ENCODE peak calls at places on chromosome 14, in six cellular contexts. D, U, C, M, W and Q are unnamed samples.
A peak's percentile ranks its signal among the peaks of the same experiment; 100 is the strongest.

GRCh38 chr14:104443391-104444158 is 136.0 kb upstream of the C14orf180 start:
- DNase-seq in D (no peak), U (no peak), C (no peak), M (no peak), W (no peak), Q (no peak)

GRCh38 chr14:78075610-78076277 is 94.4 kb upstream of the NRXN3 start:
- DNase-seq in D (no peak), U (no peak), C (no peak), M (no peak), W (no peak), Q (peak; percentile 46)

GRCh38 chr14:60691383-60692113 is 32.6 kb downstream of the SIX4 start:
- DNase-seq in D (no peak), U (no peak), C (no peak), M (no peak), W (no peak), Q (no peak)

GRCh38 chr14:55974046-55974582 is 144.1 kb upstream of the PELI2 start:
- DNase-seq in D (no peak), U (no peak), C (no peak), M (no peak), W (no peak), Q (no peak)

GRCh38 chr14:68965261-68965761 is 13.8 kb downstream of the ACTN1 start:
- DNase-seq in D (no peak), U (no peak), C (no peak), M (no peak), W (no peak), Q (no peak)

GRCh38 chr14:23517650-23518329 is 33.8 kb downstream of the ZFHX2 start:
- DNase-seq in D (no peak), U (no peak), C (no peak), M (no peak), W (no peak), Q (no peak)

GRCh38 chr14:93430889-93431670 is at the start of gene UNC79:
- DNase-seq in D (no peak), U (no peak), C (no peak), M (no peak), W (peak; percentile 80), Q (no peak)

GRCh38 chr14:49769171-49769570 is 1.2 kb downstream of the KLHDC2 start:
- DNase-seq in D (no peak), U (no peak), C (no peak), M (no peak), W (no peak), Q (no peak)

GRCh38 chr14:77923131-77923933 is 123.4 kb downstream of the ADCK1 start:
- DNase-seq in D (no peak), U (no peak), C (no peak), M (no peak), W (no peak), Q (no peak)

GRCh38 chr14:56660677-56661389 is 81.2 kb downstream of the TMEM260 start:
- DNase-seq in D (no peak), U (no peak), C (no peak), M (no peak), W (no peak), Q (no peak)

GRCh38 chr14:77245820-77246219 is 25.2 kb downstream of the NGB start:
- DNase-seq in D (no peak), U (no peak), C (no peak), M (no peak), W (no peak), Q (no peak)

GRCh38 chr14:105021656-105022275 is 883 bp upstream of the CDCA4 start:
- DNase-seq in D (no peak), U (peak; percentile 16), C (peak; percentile 36), M (no peak), W (peak; percentile 59), Q (no peak)

GRCh38 chr14:32698831-32699230 is 239.8 kb upstream of the NPAS3 start:
- DNase-seq in D (no peak), U (no peak), C (no peak), M (no peak), W (no peak), Q (no peak)

GRCh38 chr14:70842851-70843462 is 33.6 kb upstream of the MAP3K9 start:
- DNase-seq in D (no peak), U (no peak), C (no peak), M (no peak), W (no peak), Q (no peak)

GRCh38 chr14:69536976-69537375 is 37.7 kb downstream of the CCDC177 start:
- DNase-seq in D (no peak), U (no peak), C (no peak), M (no peak), W (no peak), Q (no peak)

GRCh38 chr14:36227802-36228201 is 51.3 kb upstream of the PTCSC3 start:
- DNase-seq in D (no peak), U (no peak), C (no peak), M (no peak), W (no peak), Q (no peak)

GRCh38 chr14:46344327-46344937 is 307.1 kb downstream of the RPL10L start:
- DNase-seq in D (no peak), U (peak; percentile 44), C (peak; percentile 13), M (no peak), W (no peak), Q (no peak)

GRCh38 chr14:96212140-96212539 is 7.5 kb downstream of the BDKRB2 start:
- DNase-seq in D (no peak), U (no peak), C (no peak), M (no peak), W (no peak), Q (no peak)

GRCh38 chr14:55298423-55298822 is 27.2 kb downstream of the FBXO34 start:
- DNase-seq in D (no peak), U (no peak), C (no peak), M (no peak), W (no peak), Q (no peak)

GRCh38 chr14:103545915-103546650 is 16.4 kb downstream of the BAG5 start:
- DNase-seq in D (no peak), U (no peak), C (no peak), M (no peak), W (no peak), Q (no peak)

GRCh38 chr14:30681752-30682355 is 59.7 kb downstream of the SCFD1 start:
- DNase-seq in D (no peak), U (no peak), C (peak; percentile 15), M (no peak), W (no peak), Q (no peak)

GRCh38 chr14:67971627-67972625 is 152.3 kb downstream of the RAD51B start:
- DNase-seq in D (peak; percentile 90), U (no peak), C (no peak), M (no peak), W (no peak), Q (no peak)

GRCh38 chr14:73633517-73634332 is 11.1 kb upstream of the DNAL1 start:
- DNase-seq in D (peak; percentile 44), U (peak; percentile 47), C (no peak), M (peak; percentile 25), W (peak; percentile 71), Q (peak; percentile 66)

GRCh38 chr14:71166434-71166833 is 259.2 kb downstream of the PCNX1 start:
- DNase-seq in D (peak; percentile 70), U (no peak), C (peak; percentile 70), M (no peak), W (peak; percentile 53), Q (peak; percentile 48)

DNA sequence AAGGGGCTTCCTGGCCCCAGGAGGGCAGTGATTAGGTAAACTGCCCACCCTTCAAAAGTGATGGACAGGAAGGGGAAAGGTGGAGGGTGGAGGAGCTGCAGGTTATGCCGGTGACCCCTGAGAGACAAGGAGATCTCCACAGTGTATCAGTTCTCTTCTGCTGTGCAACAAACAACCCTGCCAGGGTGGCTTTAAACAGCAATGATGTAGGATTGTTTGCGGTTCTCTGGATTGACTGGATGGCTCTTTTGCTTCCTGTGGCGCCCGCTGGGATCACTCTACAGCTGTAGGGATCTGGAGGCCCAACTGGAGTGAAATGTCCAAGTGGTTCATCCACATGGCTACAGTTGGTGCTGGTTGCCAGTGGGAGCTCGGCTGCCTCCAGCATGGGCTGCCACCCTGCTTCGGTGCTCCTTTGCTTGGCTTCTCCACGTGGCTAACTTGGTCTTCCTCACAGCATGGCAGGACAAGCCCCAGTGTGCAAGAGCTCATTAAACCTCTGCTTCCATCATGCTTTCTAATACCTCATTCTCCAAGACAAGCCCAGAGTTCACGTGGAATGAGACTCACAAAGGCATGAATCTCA is 8.6 kb upstream of the ANKRD9 start:
- DNase-seq in D (no peak), U (no peak), C (no peak), M (no peak), W (no peak), Q (no peak)
- H3K4me3 ChIP-seq in D (no peak overlapping the region), U (no peak overlapping the region), C (no peak overlapping the region), M (no peak overlapping the region), W (no peak overlapping the region), Q (no peak overlapping the region)

GRCh38 chr14:89489796-89490506 is 72.9 kb upstream of the FOXN3 start:
- DNase-seq in D (no peak), U (no peak), C (no peak), M (no peak), W (no peak), Q (no peak)
- H3K4me3 ChIP-seq in D (peak overlapping the region; percentile 10), U (no peak overlapping the region), C (no peak overlapping the region), M (no peak overlapping the region), W (no peak overlapping the region), Q (no peak overlapping the region)

DNA sequence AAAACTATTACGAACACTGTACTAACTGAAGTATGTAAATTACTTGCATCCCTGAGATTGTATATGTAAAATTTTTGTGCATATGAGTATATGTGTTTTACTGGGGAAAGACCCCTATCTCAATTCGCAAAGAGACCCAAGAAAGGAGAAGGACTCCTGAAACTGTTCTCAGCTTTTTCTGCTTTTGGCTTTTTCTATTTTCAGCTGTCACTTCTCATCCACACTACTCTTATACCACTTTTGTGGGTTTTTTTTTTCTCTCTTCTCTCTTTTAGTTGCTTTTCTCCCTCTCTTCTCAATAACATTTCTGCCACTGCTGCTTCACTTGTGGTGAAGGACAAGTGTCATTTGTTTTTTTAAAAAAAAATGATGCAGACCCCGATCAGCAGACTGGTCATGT is 39.8 kb downstream of the NIN start:
- DNase-seq in D (no peak), U (no peak), C (no peak), M (no peak), W (no peak), Q (no peak)
- H3K4me3 ChIP-seq in D (no peak overlapping the region), U (no peak overlapping the region), C (no peak overlapping the region), M (no peak overlapping the region), W (no peak overlapping the region), Q (no peak overlapping the region)

GRCh38 chr14:85532570-85532969 is 2.6 kb downstream of the FLRT2 start:
- DNase-seq in D (no peak), U (no peak), C (no peak), M (no peak), W (no peak), Q (no peak)

GRCh38 chr14:85534435-85534834 is 4.5 kb downstream of the FLRT2 start:
- DNase-seq in D (no peak), U (no peak), C (no peak), M (no peak), W (peak; percentile 13), Q (no peak)

GRCh38 chr14:85532981-85533820 is 3.3 kb downstream of the FLRT2 start:
- DNase-seq in D (no peak), U (no peak), C (no peak), M (no peak), W (peak; percentile 65), Q (peak; percentile 71)

GRCh38 chr14:85534914-85535313 is 5.0 kb downstream of the FLRT2 start:
- DNase-seq in D (no peak), U (no peak), C (no peak), M (no peak), W (no peak), Q (no peak)

DNA sequence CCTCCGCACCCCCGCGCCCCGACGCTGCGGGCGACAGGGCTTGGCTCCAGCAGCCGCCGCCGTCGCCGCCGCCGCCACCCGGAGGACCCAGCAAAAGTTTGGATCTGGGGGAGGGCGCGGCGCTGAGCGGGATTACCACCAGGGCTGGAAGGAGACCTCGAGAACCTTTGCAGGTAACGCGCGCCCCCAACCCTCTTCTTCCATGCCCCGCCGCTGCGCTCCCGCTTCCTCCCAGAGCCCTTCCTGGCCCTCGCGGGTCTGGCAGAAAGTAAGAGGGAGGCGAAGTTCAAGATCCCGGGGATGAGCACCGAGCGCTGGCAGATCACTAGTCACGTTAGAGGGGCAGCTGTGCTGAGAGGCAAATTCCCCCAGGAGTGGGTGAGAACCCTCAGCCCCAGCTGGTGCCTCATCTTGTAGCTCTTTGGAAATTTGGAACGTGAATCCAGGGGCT is 3.9 kb downstream of the FLRT2 start:
- DNase-seq in D (no peak), U (no peak), C (no peak), M (no peak), W (peak; percentile 21), Q (no peak)
- H3K4me3 ChIP-seq in D (peak overlapping the region; percentile 91), U (no peak overlapping the region), C (peak overlapping the region; percentile 58), M (no peak overlapping the region), W (peak overlapping the region; percentile 70), Q (peak overlapping the region; percentile 74)